ENCODE peak calls at places on chromosomes 12 and 14, in four cellular contexts. T is WTC11, A is mucosa of descending colon, S is GM10248. L is an unnamed sample.

GRCh38 chr12:95385246-95385645 is 88.7 kb upstream of the METAP2 start:
- DNase-seq in T (no peak), A (no peak), S (no peak), L (no peak)

GRCh38 chr14:76762617-76763361 is 1.5 kb downstream of the VASH1 start:
- DNase-seq in T (no peak), A (no peak), S (no peak), L (no peak)

GRCh38 chr14:63893701-63894458 is 41.1 kb downstream of the SYNE2 start:
- DNase-seq in T (no peak), A (no peak), S (no peak), L (no peak)

GRCh38 chr14:101031721-101032120 is 128.2 kb upstream of the RTL1 start:
- DNase-seq in T (no peak), A (no peak), S (no peak), L (no peak)

GRCh38 chr14:24701031-24701430 is 67.0 kb upstream of the GZMB start:
- DNase-seq in T (no peak), A (no peak), S (no peak), L (no peak)

GRCh38 chr12:70031046-70031445 is 206.0 kb downstream of the MYRFL start:
- DNase-seq in T (peak), A (no peak), S (no peak), L (no peak)

GRCh38 chr14:26595922-26596721 is 1.7 kb downstream of the NOVA1 start:
- DNase-seq in T (no peak), A (no peak), S (no peak), L (no peak)

GRCh38 chr12:113365639-113366395 is 7.4 kb downstream of the PLBD2 start:
- DNase-seq in T (no peak), A (no peak), S (no peak), L (no peak)

GRCh38 chr12:2783936-2784600 is 10.7 kb upstream of the FKBP4 start:
- DNase-seq in T (peak), A (no peak), S (peak), L (no peak)

GRCh38 chr12:6352198-6353173 is 10.6 kb upstream of the TNFRSF1A start:
- DNase-seq in T (no peak), A (no peak), S (no peak), L (no peak)

GRCh38 chr14:89625208-89625987 is 208.4 kb upstream of the FOXN3 start:
- DNase-seq in T (no peak), A (no peak), S (no peak), L (no peak)

GRCh38 chr12:79935624-79936040 is 735 bp upstream of the PPP1R12A start:
- DNase-seq in T (no peak), A (no peak), S (peak), L (no peak)

GRCh38 chr14:71049435-71050147 is 142.3 kb downstream of the PCNX1 start:
- DNase-seq in T (no peak), A (no peak), S (no peak), L (no peak)

GRCh38 chr14:71245659-71246361 is 338.6 kb downstream of the PCNX1 start:
- DNase-seq in T (no peak), A (no peak), S (no peak), L (no peak)

GRCh38 chr12:19154696-19155095 is 25.2 kb downstream of the PLEKHA5 start:
- DNase-seq in T (no peak), A (no peak), S (no peak), L (no peak)

GRCh38 chr14:66709292-66709691 is 201.3 kb downstream of the GPHN start:
- DNase-seq in T (no peak), A (no peak), S (no peak), L (no peak)

GRCh38 chr14:35789651-35790050 is 19.4 kb downstream of the RALGAPA1 start:
- DNase-seq in T (no peak), A (no peak), S (no peak), L (no peak)

GRCh38 chr12:49853671-49854070 is 10.8 kb upstream of the BCDIN3D start:
- DNase-seq in T (no peak), A (no peak), S (no peak), L (no peak)

GRCh38 chr12:71556881-71557280 is 106.8 kb downstream of the ZFC3H1 start:
- DNase-seq in T (no peak), A (no peak), S (no peak), L (no peak)

GRCh38 chr14:101250336-101250947 is 310.9 kb upstream of the DIO3 start:
- DNase-seq in T (no peak), A (no peak), S (no peak), L (peak)

GRCh38 chr12:124566181-124567034 is 1.0 kb downstream of the NCOR2 start:
- DNase-seq in T (peak), A (peak), S (peak), L (peak)

GRCh38 chr12:8033153-8034044 is 883 bp downstream of the FOXJ2 start:
- DNase-seq in T (peak), A (no peak), S (peak), L (no peak)

GRCh38 chr12:69985656-69986055 is 160.6 kb downstream of the MYRFL start:
- DNase-seq in T (peak), A (no peak), S (peak), L (no peak)

GRCh38 chr12:20629414-20630156 is 65.5 kb upstream of the SLCO1C1 start:
- DNase-seq in T (no peak), A (peak), S (no peak), L (no peak)

GRCh38 chr12:45726594-45727300 is 2.8 kb upstream of the ARID2 start:
- DNase-seq in T (peak), A (peak), S (peak), L (peak)

GRCh38 chr14:68464716-68465115 is 328.2 kb downstream of the ZFP36L1 start:
- DNase-seq in T (no peak), A (no peak), S (no peak), L (no peak)

GRCh38 chr12:29589271-29589670 is 91.8 kb upstream of the OVCH1 start:
- DNase-seq in T (no peak), A (no peak), S (no peak), L (no peak)

GRCh38 chr14:74973003-74973614 is 17.7 kb upstream of the PGF start:
- DNase-seq in T (no peak), A (peak), S (no peak), L (no peak)

GRCh38 chr14:104326848-104327247 is 188.5 kb downstream of the KIF26A start:
- DNase-seq in T (no peak), A (peak), S (no peak), L (no peak)

GRCh38 chr14:22598896-22599244 is 770 bp downstream of the ABHD4 start:
- DNase-seq in T (no peak), A (no peak), S (peak), L (no peak)
- TF ChIP-seq CTCF in T (no peak), A (no peak), S (no peak), L (no peak)

GRCh38 chr14:97618401-97618800 is 821.2 kb downstream of the VRK1 start:
- DNase-seq in T (no peak), A (no peak), S (no peak), L (no peak)
- TF ChIP-seq CTCF in T (no peak), A (no peak), S (no peak), L (no peak)

GRCh38 chr14:21978184-21978998 is 304.8 kb upstream of the OR4E1 start:
- DNase-seq in T (peak), A (no peak), S (peak), L (no peak)
- TF ChIP-seq CTCF in T (peak), A (peak), S (peak), L (no peak)

GRCh38 chr12:98373019-98373554 is 142.3 kb upstream of the TMPO start:
- DNase-seq in T (no peak), A (no peak), S (peak), L (no peak)
- TF ChIP-seq CTCF in T (peak), A (no peak), S (peak), L (no peak)